ENCODE peak calls at places on chromosome 17, in seven cellular contexts. One of them, this sample, is unnamed. For H3K27me3, the result is how much of the 10 kb centered on the place peaks cover.

GRCh38 chr17:62714016-62714777 is 86.7 kb downstream of the MRC2 start:
- DNase-seq in CD8-positive, alpha-beta memory T cell: no peak
- DNase-seq in pancreas: no peak
- DNase-seq in GM23248: peak
- DNase-seq in PC-3: peak
- DNase-seq in cardiac muscle cell: no peak
- DNase-seq in lung: no peak
- DNase-seq in this sample: no peak

GRCh38 chr17:65323055-65323454 is 185.9 kb downstream of the RGS9 start:
- DNase-seq in CD8-positive, alpha-beta memory T cell: no peak
- DNase-seq in pancreas: no peak
- DNase-seq in GM23248: no peak
- DNase-seq in cardiac muscle cell: no peak
- DNase-seq in lung: no peak
- DNase-seq in PC-3: no peak
- DNase-seq in this sample: no peak

GRCh38 chr17:31452101-31452500 is 60.6 kb downstream of the RAB11FIP4 start:
- DNase-seq in GM23248: peak
- DNase-seq in cardiac muscle cell: no peak
- DNase-seq in lung: no peak
- DNase-seq in PC-3: peak
- DNase-seq in CD8-positive, alpha-beta memory T cell: no peak
- DNase-seq in pancreas: no peak
- DNase-seq in this sample: no peak

GRCh38 chr17:48575673-48576478 is 2.3 kb downstream of the HOXB4 start:
- DNase-seq in cardiac muscle cell: no peak
- DNase-seq in GM23248: no peak
- DNase-seq in pancreas: no peak
- DNase-seq in lung: no peak
- DNase-seq in PC-3: no peak
- DNase-seq in CD8-positive, alpha-beta memory T cell: no peak
- DNase-seq in this sample: no peak

GRCh38 chr17:18025596-18026407 is 13.2 kb downstream of the ATPAF2 start:
- DNase-seq in CD8-positive, alpha-beta memory T cell: no peak
- DNase-seq in pancreas: no peak
- DNase-seq in PC-3: peak
- DNase-seq in lung: no peak
- DNase-seq in cardiac muscle cell: peak
- DNase-seq in GM23248: peak
- DNase-seq in this sample: no peak

GRCh38 chr17:2094891-2095535 is 40.1 kb downstream of the HIC1 start:
- DNase-seq in CD8-positive, alpha-beta memory T cell: no peak
- DNase-seq in PC-3: peak
- DNase-seq in GM23248: peak
- DNase-seq in cardiac muscle cell: peak
- DNase-seq in pancreas: peak
- DNase-seq in lung: peak
- DNase-seq in this sample: peak

GRCh38 chr17:17073006-17073626 is 30.9 kb downstream of the MPRIP start:
- DNase-seq in lung: no peak
- DNase-seq in pancreas: no peak
- DNase-seq in cardiac muscle cell: no peak
- DNase-seq in CD8-positive, alpha-beta memory T cell: no peak
- DNase-seq in PC-3: no peak
- DNase-seq in GM23248: no peak
- DNase-seq in this sample: no peak

GRCh38 chr17:50266384-50267073 is 7.7 kb upstream of the TMEM92 start:
- DNase-seq in PC-3: peak
- DNase-seq in pancreas: peak
- DNase-seq in cardiac muscle cell: peak
- DNase-seq in GM23248: peak
- DNase-seq in lung: peak
- DNase-seq in CD8-positive, alpha-beta memory T cell: no peak
- DNase-seq in this sample: no peak

GRCh38 chr17:52648995-52649394 is 490.5 kb upstream of the CA10 start:
- DNase-seq in lung: no peak
- DNase-seq in GM23248: no peak
- DNase-seq in cardiac muscle cell: no peak
- DNase-seq in CD8-positive, alpha-beta memory T cell: no peak
- DNase-seq in pancreas: no peak
- DNase-seq in PC-3: no peak
- DNase-seq in this sample: peak

GRCh38 chr17:34603974-34604373 is 24.6 kb downstream of the TMEM132E start:
- DNase-seq in cardiac muscle cell: no peak
- DNase-seq in PC-3: no peak
- DNase-seq in pancreas: no peak
- DNase-seq in lung: no peak
- DNase-seq in CD8-positive, alpha-beta memory T cell: no peak
- DNase-seq in GM23248: no peak
- DNase-seq in this sample: no peak

GRCh38 chr17:7213895-7214299 is 5.7 kb downstream of the DLG4 start:
- DNase-seq in GM23248: peak
- DNase-seq in cardiac muscle cell: peak
- DNase-seq in pancreas: peak
- DNase-seq in PC-3: peak
- DNase-seq in CD8-positive, alpha-beta memory T cell: no peak
- DNase-seq in lung: no peak
- DNase-seq in this sample: peak

GRCh38 chr17:30363715-30364202 is 15.0 kb upstream of the CPD start:
- DNase-seq in CD8-positive, alpha-beta memory T cell: peak
- DNase-seq in cardiac muscle cell: peak
- DNase-seq in pancreas: no peak
- DNase-seq in GM23248: peak
- DNase-seq in PC-3: peak
- DNase-seq in lung: peak
- DNase-seq in this sample: peak

GRCh38 chr17:66964930-66965800 is 658 bp downstream of the CACNG4 start:
- DNase-seq in cardiac muscle cell: peak
- DNase-seq in PC-3: peak
- DNase-seq in CD8-positive, alpha-beta memory T cell: no peak
- DNase-seq in lung: no peak
- DNase-seq in pancreas: peak
- DNase-seq in GM23248: no peak
- DNase-seq in this sample: no peak

GRCh38 chr17:47404875-47405274 is 81.1 kb downstream of the EFCAB13 start:
- DNase-seq in cardiac muscle cell: no peak
- DNase-seq in lung: no peak
- DNase-seq in PC-3: no peak
- DNase-seq in CD8-positive, alpha-beta memory T cell: no peak
- DNase-seq in pancreas: no peak
- DNase-seq in GM23248: no peak
- DNase-seq in this sample: no peak

GRCh38 chr17:9021158-9021984 is at the start of gene NTN1:
- DNase-seq in lung: no peak
- DNase-seq in PC-3: peak
- DNase-seq in GM23248: peak
- DNase-seq in cardiac muscle cell: peak
- DNase-seq in CD8-positive, alpha-beta memory T cell: peak
- DNase-seq in pancreas: peak
- DNase-seq in this sample: peak

GRCh38 chr17:9022553-9023388 is 1.5 kb downstream of the NTN1 start:
- DNase-seq in cardiac muscle cell: peak
- DNase-seq in CD8-positive, alpha-beta memory T cell: no peak
- DNase-seq in pancreas: no peak
- DNase-seq in GM23248: peak
- DNase-seq in lung: no peak
- DNase-seq in PC-3: no peak
- DNase-seq in this sample: no peak

GRCh38 chr17:9021985-9022552 is 759 bp downstream of the NTN1 start:
- DNase-seq in GM23248: peak
- DNase-seq in cardiac muscle cell: peak
- DNase-seq in PC-3: no peak
- DNase-seq in CD8-positive, alpha-beta memory T cell: no peak
- DNase-seq in lung: no peak
- DNase-seq in pancreas: peak
- DNase-seq in this sample: no peak

GRCh38 chr17:9024497-9024896 is 3.2 kb downstream of the NTN1 start:
- DNase-seq in lung: no peak
- DNase-seq in pancreas: no peak
- DNase-seq in GM23248: no peak
- DNase-seq in PC-3: no peak
- DNase-seq in cardiac muscle cell: no peak
- DNase-seq in CD8-positive, alpha-beta memory T cell: no peak
- DNase-seq in this sample: no peak

GRCh38 chr17:9023389-9024210 is 2.3 kb downstream of the NTN1 start:
- DNase-seq in CD8-positive, alpha-beta memory T cell: no peak
- DNase-seq in PC-3: no peak
- DNase-seq in pancreas: no peak
- DNase-seq in GM23248: peak
- DNase-seq in lung: no peak
- DNase-seq in cardiac muscle cell: no peak
- DNase-seq in this sample: no peak
- H3K4me3 ChIP-seq in CD8-positive, alpha-beta memory T cell: no peak
- H3K4me3 ChIP-seq in PC-3: no peak
- H3K4me3 ChIP-seq in pancreas: no peak
- H3K4me3 ChIP-seq in GM23248: no peak
- H3K4me3 ChIP-seq in lung: no peak
- H3K4me3 ChIP-seq in cardiac muscle cell: no peak
- H3K4me3 ChIP-seq in this sample: peak

GRCh38 chr17:15398291-15398690 is 56.9 kb upstream of the TEKT3 start:
- DNase-seq in cardiac muscle cell: peak
- DNase-seq in pancreas: no peak
- DNase-seq in lung: no peak
- DNase-seq in GM23248: peak
- DNase-seq in PC-3: peak
- DNase-seq in CD8-positive, alpha-beta memory T cell: no peak
- DNase-seq in this sample: no peak
- H3K27ac ChIP-seq in cardiac muscle cell: no peak
- H3K27ac ChIP-seq in pancreas: no peak
- H3K27ac ChIP-seq in lung: no peak
- H3K27ac ChIP-seq in GM23248: peak
- H3K27ac ChIP-seq in PC-3: peak
- H3K27ac ChIP-seq in CD8-positive, alpha-beta memory T cell: no peak
- H3K27ac ChIP-seq in this sample: peak

DNA sequence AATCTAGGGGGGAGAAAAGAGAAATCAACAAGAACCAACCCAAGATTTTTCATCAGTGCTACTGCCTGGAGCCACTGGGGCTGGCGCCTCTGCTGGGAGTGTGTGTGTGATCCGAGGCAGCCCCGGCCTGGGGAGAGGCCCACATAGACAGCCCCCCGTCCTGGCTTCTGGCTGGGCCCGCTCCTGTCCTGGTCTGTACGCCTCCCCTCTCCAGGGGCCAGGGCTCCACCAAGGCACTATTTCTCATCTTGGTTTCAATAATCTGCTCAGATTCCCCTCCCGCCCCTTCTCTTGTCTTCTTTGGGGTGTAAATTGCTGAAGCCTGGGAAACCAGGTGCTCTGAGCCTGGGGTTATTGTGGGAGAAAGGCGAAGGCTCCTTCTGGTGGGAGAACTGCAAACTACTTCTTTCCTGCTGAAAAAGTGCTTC is 7.8 kb downstream of the BAHCC1 start:
- DNase-seq in CD8-positive, alpha-beta memory T cell: no peak
- DNase-seq in PC-3: no peak
- DNase-seq in cardiac muscle cell: no peak
- DNase-seq in lung: no peak
- DNase-seq in pancreas: no peak
- DNase-seq in GM23248: no peak
- DNase-seq in this sample: no peak
- H3K27me3 ChIP-seq in CD8-positive, alpha-beta memory T cell: half or more
- H3K27me3 ChIP-seq in PC-3: under half
- H3K27me3 ChIP-seq in cardiac muscle cell: under half
- H3K27me3 ChIP-seq in lung: under half
- H3K27me3 ChIP-seq in pancreas: under half
- H3K27me3 ChIP-seq in GM23248: under half
- H3K27me3 ChIP-seq in this sample: under half

DNA sequence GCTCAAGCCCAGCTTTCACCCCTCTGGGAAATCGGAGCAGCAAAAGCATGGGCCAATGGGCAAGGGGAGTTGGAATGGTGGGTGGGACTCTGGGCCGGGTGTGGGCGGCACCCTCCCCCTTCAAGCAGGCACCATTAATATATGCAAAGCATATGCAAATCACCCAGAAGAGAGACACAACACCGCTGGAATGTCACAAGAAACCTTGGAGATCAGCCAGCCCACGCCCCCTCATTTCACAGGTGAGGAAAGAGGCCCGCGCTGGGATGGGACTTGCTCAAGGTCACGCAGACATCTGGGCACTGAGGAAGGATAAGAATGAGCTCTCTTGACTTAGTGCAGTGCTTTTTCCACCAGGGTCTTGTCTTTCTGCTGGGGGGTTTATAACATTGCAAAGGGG is 4.8 kb downstream of the SRCIN1 start:
- DNase-seq in lung: no peak
- DNase-seq in CD8-positive, alpha-beta memory T cell: no peak
- DNase-seq in cardiac muscle cell: no peak
- DNase-seq in PC-3: no peak
- DNase-seq in pancreas: no peak
- DNase-seq in GM23248: no peak
- DNase-seq in this sample: no peak
- H3K4me3 ChIP-seq in lung: no peak
- H3K4me3 ChIP-seq in CD8-positive, alpha-beta memory T cell: no peak
- H3K4me3 ChIP-seq in cardiac muscle cell: no peak
- H3K4me3 ChIP-seq in PC-3: no peak
- H3K4me3 ChIP-seq in pancreas: no peak
- H3K4me3 ChIP-seq in GM23248: no peak
- H3K4me3 ChIP-seq in this sample: no peak

GRCh38 chr17:41527076-41528023 is 758 bp downstream of the KRT19 start:
- DNase-seq in pancreas: peak
- DNase-seq in lung: peak
- DNase-seq in CD8-positive, alpha-beta memory T cell: no peak
- DNase-seq in GM23248: peak
- DNase-seq in cardiac muscle cell: peak
- DNase-seq in PC-3: no peak
- DNase-seq in this sample: peak
- H3K27ac ChIP-seq in pancreas: peak
- H3K27ac ChIP-seq in lung: peak
- H3K27ac ChIP-seq in CD8-positive, alpha-beta memory T cell: peak
- H3K27ac ChIP-seq in GM23248: no peak
- H3K27ac ChIP-seq in cardiac muscle cell: peak
- H3K27ac ChIP-seq in PC-3: peak
- H3K27ac ChIP-seq in this sample: peak

GRCh38 chr17:79024901-79025737 is 1.1 kb downstream of the C1QTNF1 start:
- DNase-seq in CD8-positive, alpha-beta memory T cell: no peak
- DNase-seq in lung: no peak
- DNase-seq in GM23248: peak
- DNase-seq in PC-3: peak
- DNase-seq in cardiac muscle cell: peak
- DNase-seq in pancreas: no peak
- DNase-seq in this sample: peak
- H3K27me3 ChIP-seq in CD8-positive, alpha-beta memory T cell: under half
- H3K27me3 ChIP-seq in lung: under half
- H3K27me3 ChIP-seq in GM23248: under half
- H3K27me3 ChIP-seq in PC-3: under half
- H3K27me3 ChIP-seq in cardiac muscle cell: under half
- H3K27me3 ChIP-seq in pancreas: under half
- H3K27me3 ChIP-seq in this sample: under half

This sample was measured in small intestine.